ENCODE peak calls at places on chromosomes 2 and 18, in four cellular contexts. U is OCI-LY7, P is left ventricle myocardium inferior, D is B cell. T is an unnamed sample.

GRCh38 chr2:181357979-181358378 is 99.2 kb upstream of the ITGA4 start:
- DNase-seq in U (no peak), P (no peak), D (no peak), T (peak; percentile 15)

GRCh38 chr2:210593166-210593565 is 36.8 kb downstream of the CPS1 start:
- DNase-seq in U (no peak), P (no peak), D (no peak), T (no peak)

GRCh38 chr2:26757873-26758789 is 6.0 kb upstream of the SLC35F6 start:
- DNase-seq in U (no peak), P (no peak), D (no peak), T (no peak)

GRCh38 chr2:44392338-44392943 is 30.7 kb downstream of the CAMKMT start:
- DNase-seq in U (peak; percentile 58), P (no peak), D (peak; percentile 56), T (peak; percentile 4)

GRCh38 chr2:153967248-153967973 is 95.7 kb downstream of the GALNT13 start:
- DNase-seq in U (no peak), P (no peak), D (no peak), T (no peak)

GRCh38 chr2:45606801-45607200 is 4.3 kb downstream of the SRBD1 start:
- DNase-seq in U (no peak), P (no peak), D (no peak), T (no peak)

GRCh38 chr2:234308073-234308813 is 188.6 kb downstream of the ARL4C start:
- DNase-seq in U (no peak), P (no peak), D (no peak), T (no peak)

GRCh38 chr2:238231251-238231793 is 8.5 kb downstream of the HES6 start:
- DNase-seq in U (no peak), P (peak; percentile 74), D (peak; percentile 81), T (peak; percentile 75)

GRCh38 chr2:98799375-98800329 is 68.7 kb upstream of the MGAT4A start:
- DNase-seq in U (no peak), P (no peak), D (no peak), T (no peak)

GRCh38 chr2:54092940-54093339 is 22.5 kb upstream of the ACYP2 start:
- DNase-seq in U (peak; percentile 79), P (no peak), D (no peak), T (no peak)

GRCh38 chr18:24878289-24878688 is 417.9 kb downstream of the HRH4 start:
- DNase-seq in U (peak; percentile 61), P (no peak), D (no peak), T (no peak)

GRCh38 chr2:102235491-102235890 is 48.7 kb downstream of the IL1RL2 start:
- DNase-seq in U (no peak), P (no peak), D (no peak), T (no peak)

GRCh38 chr2:35301349-35301748 is 1054.2 kb upstream of the CRIM1 start:
- DNase-seq in U (no peak), P (no peak), D (no peak), T (no peak)

GRCh38 chr18:51107594-51108305 is 77.7 kb downstream of the SMAD4 start:
- DNase-seq in U (no peak), P (no peak), D (no peak), T (no peak)

GRCh38 chr18:33440384-33441043 is at the start of gene CCDC178:
- DNase-seq in U (no peak), P (no peak), D (no peak), T (no peak)

GRCh38 chr18:23056315-23056714 is 79.0 kb upstream of the CABLES1 start:
- DNase-seq in U (no peak), P (no peak), D (no peak), T (no peak)

GRCh38 chr2:127639111-127639474 is 6.9 kb upstream of the GPR17 start:
- DNase-seq in U (no peak), P (no peak), D (no peak), T (no peak)

GRCh38 chr2:224381913-224382647 is 19.8 kb downstream of the FAM124B start:
- DNase-seq in U (no peak), P (no peak), D (no peak), T (no peak)

GRCh38 chr2:38907743-38908562 is 18.3 kb downstream of the ARHGEF33 start:
- DNase-seq in U (no peak), P (no peak), D (no peak), T (peak; percentile 47)

GRCh38 chr18:5961097-5961827 is 65.9 kb upstream of the TMEM200C start:
- DNase-seq in U (no peak), P (no peak), D (no peak), T (no peak)

GRCh38 chr18:35661483-35662146 is 80.1 kb downstream of the GALNT1 start:
- DNase-seq in U (peak; percentile 10), P (no peak), D (no peak), T (no peak)

GRCh38 chr2:25176541-25177368 is 8.4 kb upstream of the POMC start:
- DNase-seq in U (no peak), P (no peak), D (no peak), T (no peak)

GRCh38 chr2:236782938-236783337 is 213.3 kb downstream of the ACKR3 start:
- DNase-seq in U (no peak), P (no peak), D (no peak), T (no peak)

GRCh38 chr2:234133004-234133403 is 82.5 kb downstream of the SPP2 start:
- DNase-seq in U (no peak), P (no peak), D (no peak), T (no peak)

GRCh38 chr2:161208527-161209139 is 48.4 kb downstream of the TANK start:
- DNase-seq in U (no peak), P (no peak), D (no peak), T (no peak)

GRCh38 chr2:28338046-28338753 is 54.5 kb upstream of the FOSL2 start:
- DNase-seq in U (no peak), P (peak; percentile 67), D (no peak), T (no peak)

GRCh38 chr2:74632939-74633312 is 15.2 kb downstream of the M1AP start:
- DNase-seq in U (no peak), P (no peak), D (no peak), T (no peak)

GRCh38 chr2:64359176-64359891 is 94.6 kb upstream of the LGALSL start:
- DNase-seq in U (peak; percentile 79), P (no peak), D (no peak), T (no peak)

GRCh38 chr18:65439184-65439583 is 311.6 kb upstream of the CDH7 start:
- DNase-seq in U (no peak), P (no peak), D (no peak), T (no peak)

GRCh38 chr2:203462308-203462707 is 72.8 kb downstream of the RAPH1 start:
- DNase-seq in U (no peak), P (no peak), D (no peak), T (no peak)

GRCh38 chr2:12965540-12966269 is 249.0 kb downstream of the TRIB2 start:
- DNase-seq in U (no peak), P (no peak), D (no peak), T (no peak)

GRCh38 chr2:198259496-198259895 is 455.1 kb downstream of the PLCL1 start:
- DNase-seq in U (no peak), P (no peak), D (no peak), T (no peak)

GRCh38 chr18:63868546-63868945 is 19.0 kb upstream of the SERPINB2 start:
- DNase-seq in U (no peak), P (no peak), D (no peak), T (no peak)

GRCh38 chr18:76565238-76566173 is 70.5 kb upstream of the ZNF516 start:
- DNase-seq in U (no peak), P (peak; percentile 67), D (no peak), T (no peak)

GRCh38 chr2:235860846-235861245 is 307.3 kb downstream of the GBX2 start:
- DNase-seq in U (no peak), P (no peak), D (no peak), T (no peak)

GRCh38 chr18:54948350-54948837 is 10.9 kb downstream of the CCDC68 start:
- DNase-seq in U (no peak), P (no peak), D (no peak), T (no peak)

GRCh38 chr18:54949588-54949987 is 9.7 kb downstream of the CCDC68 start:
- DNase-seq in U (no peak), P (no peak), D (no peak), T (no peak)

GRCh38 chr18:54947115-54947514 is 12.1 kb downstream of the CCDC68 start:
- DNase-seq in U (no peak), P (no peak), D (no peak), T (no peak)

GRCh38 chr18:54946149-54946581 is 13.1 kb downstream of the CCDC68 start:
- DNase-seq in U (no peak), P (peak; percentile 23), D (no peak), T (peak; percentile 17)

DNA sequence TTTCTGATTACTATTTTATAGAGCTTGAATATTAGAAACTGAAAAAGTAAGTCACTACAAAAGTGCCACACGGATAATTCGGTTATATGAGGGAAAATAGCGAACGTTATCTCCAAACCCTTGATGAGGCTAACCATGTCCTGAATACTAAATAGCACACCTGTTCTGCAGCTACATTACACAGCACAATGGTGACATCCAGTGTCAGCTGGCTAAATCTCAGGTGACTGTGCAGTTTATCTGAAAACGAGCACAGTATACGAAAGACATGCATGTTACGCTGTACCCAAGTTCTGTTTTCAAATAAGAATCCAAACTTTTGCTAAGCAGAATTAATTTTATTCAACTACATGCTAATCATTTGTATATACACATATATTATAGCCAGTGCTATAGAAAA is 9.0 kb downstream of the CCDC68 start:
- DNase-seq in U (no peak), P (no peak), D (no peak), T (no peak)
- TF ChIP-seq CTCF in U (no peak), P (no peak), D (no peak), T (no peak)

GRCh38 chr2:288002-288742 is at the start of gene ALKAL2:
- DNase-seq in U (no peak), P (no peak), D (no peak), T (no peak)

GRCh38 chr2:288743-289361 is 961 bp upstream of the ALKAL2 start:
- DNase-seq in U (no peak), P (no peak), D (no peak), T (no peak)

GRCh38 chr2:289362-290089 is 1.6 kb upstream of the ALKAL2 start:
- DNase-seq in U (no peak), P (no peak), D (no peak), T (no peak)

GRCh38 chr2:287471-287885 is 413 bp downstream of the ALKAL2 start:
- DNase-seq in U (no peak), P (no peak), D (no peak), T (no peak)

GRCh38 chr2:290090-290722 is 2.3 kb upstream of the ALKAL2 start:
- DNase-seq in U (no peak), P (peak; percentile 62), D (peak; percentile 40), T (peak; percentile 54)
- TF ChIP-seq CTCF in U (no peak), P (peak; percentile 82), D (peak; percentile 18), T (peak; percentile 85)

GRCh38 chr18:4318311-4318710 is 136.8 kb downstream of the DLGAP1 start:
- DNase-seq in U (no peak), P (no peak), D (no peak), T (no peak)
- TF ChIP-seq CTCF in U (no peak), P (no peak), D (no peak), T (no peak)

DNA sequence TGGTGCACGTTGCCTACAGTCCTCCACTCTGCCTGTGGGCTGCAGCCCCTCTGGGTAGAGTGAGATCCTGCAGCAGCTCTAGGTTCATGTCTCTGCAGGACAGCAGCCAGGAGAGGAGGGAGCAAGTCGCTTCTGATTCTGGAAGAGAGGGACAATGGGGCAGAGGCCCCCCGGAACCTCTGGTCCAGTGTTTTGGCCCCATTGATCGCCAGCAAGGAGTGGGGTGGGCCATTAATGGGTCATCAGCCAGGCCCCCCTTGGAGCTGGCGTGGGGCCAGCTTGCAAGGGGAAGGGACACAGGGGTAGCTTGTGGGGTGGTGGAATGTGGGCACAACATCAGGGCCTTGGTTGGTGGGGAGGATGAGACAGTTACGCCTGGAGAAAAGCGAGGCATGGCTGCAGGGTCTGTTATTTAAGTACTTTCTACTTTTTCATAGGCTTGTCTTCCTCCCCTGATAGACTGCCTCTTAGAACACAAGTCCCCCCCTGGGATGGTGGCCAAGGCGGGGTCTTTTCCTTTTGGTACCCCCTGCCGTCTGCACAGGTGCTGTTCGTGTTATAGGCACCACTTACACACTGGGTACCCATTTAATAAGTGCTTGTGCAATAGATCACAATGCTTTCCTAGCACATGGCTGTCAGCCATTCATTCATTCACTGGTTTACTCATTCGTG is 44.6 kb downstream of the INHBB start:
- DNase-seq in U (no peak), P (no peak), D (no peak), T (no peak)
- TF ChIP-seq CTCF in U (no peak), P (no peak), D (no peak), T (no peak)

T was measured in GM06990.